ENCODE peak calls at places on chromosomes 6 and 20, in four cellular contexts. R, Y, O and I are unnamed samples.

GRCh38 chr6:125285353-125285752 is 16.4 kb downstream of the HDDC2 start:
- DNase-seq in R (no peak), Y (no peak), O (no peak), I (no peak)

GRCh38 chr20:47067776-47068175 is 173.1 kb downstream of the EYA2 start:
- DNase-seq in R (no peak), Y (no peak), O (no peak), I (peak; percentile 6)

GRCh38 chr6:147099974-147100373 is 104.2 kb upstream of the STXBP5 start:
- DNase-seq in R (peak; percentile 92), Y (no peak), O (no peak), I (peak; percentile 93)

GRCh38 chr6:70099732-70100131 is 203.2 kb downstream of the COL9A1 start:
- DNase-seq in R (no peak), Y (no peak), O (no peak), I (no peak)

GRCh38 chr6:127554435-127555006 is 22.5 kb upstream of the C6orf58 start:
- DNase-seq in R (peak; percentile 40), Y (peak; percentile 12), O (peak; percentile 62), I (peak; percentile 27)

GRCh38 chr6:134039116-134039515 is 13.3 kb downstream of the SLC2A12 start:
- DNase-seq in R (no peak), Y (no peak), O (no peak), I (no peak)

GRCh38 chr6:14622135-14622534 is 504.6 kb downstream of the CD83 start:
- DNase-seq in R (no peak), Y (peak; percentile 25), O (no peak), I (no peak)

GRCh38 chr20:58103517-58103904 is 124.9 kb downstream of the ANKRD60 start:
- DNase-seq in R (no peak), Y (no peak), O (no peak), I (no peak)

GRCh38 chr6:7996538-7997225 is 67.5 kb downstream of the BLOC1S5 start:
- DNase-seq in R (peak; percentile 75), Y (peak; percentile 70), O (no peak), I (peak; percentile 78)

GRCh38 chr6:165939601-165940290 is 227.9 kb downstream of the TBXT start:
- DNase-seq in R (no peak), Y (no peak), O (no peak), I (no peak)

GRCh38 chr6:77837034-77837784 is 184.4 kb downstream of the MEI4 start:
- DNase-seq in R (no peak), Y (no peak), O (no peak), I (no peak)
- H3K4me2 ChIP-seq in R (no peak overlapping the region), Y (peak overlapping the region; percentile 2), O (no peak overlapping the region), I (no peak overlapping the region)

GRCh38 chr6:27066381-27066780 is 181.1 kb upstream of the PRSS16 start:
- DNase-seq in R (no peak), Y (no peak), O (no peak), I (no peak)
- H3K4me2 ChIP-seq in R (no peak overlapping the region), Y (no peak overlapping the region), O (no peak overlapping the region), I (no peak overlapping the region)

GRCh38 chr6:155106456-155107107 is 111.5 kb downstream of the TIAM2 start:
- DNase-seq in R (peak; percentile 68), Y (no peak), O (no peak), I (no peak)
- H3K4me2 ChIP-seq in R (no peak overlapping the region), Y (no peak overlapping the region), O (no peak overlapping the region), I (no peak overlapping the region)

GRCh38 chr6:89409461-89410035 is 2.5 kb downstream of the RRAGD start:
- DNase-seq in R (no peak), Y (no peak), O (no peak), I (no peak)
- H3K4me2 ChIP-seq in R (no peak overlapping the region), Y (peak overlapping the region; percentile 94), O (no peak overlapping the region), I (no peak overlapping the region)

GRCh38 chr6:32685603-32686002 is 19.1 kb upstream of the HLA-DQB1 start:
- DNase-seq in R (peak; percentile 9), Y (no peak), O (no peak), I (peak; percentile 39)
- H3K4me2 ChIP-seq in R (no peak overlapping the region), Y (no peak overlapping the region), O (no peak overlapping the region), I (no peak overlapping the region)

GRCh38 chr20:53941680-53942079 is 128.7 kb downstream of the BCAS1 start:
- DNase-seq in R (no peak), Y (no peak), O (no peak), I (no peak)
- H3K4me2 ChIP-seq in R (no peak overlapping the region), Y (peak overlapping the region; percentile 51), O (peak overlapping the region; percentile 72), I (no peak overlapping the region)